ENCODE peak calls at places on chromosomes 2 and 18, in five cellular contexts. S, T, U, V and J are unnamed samples.
A peak's percentile ranks its signal among the peaks of the same experiment; 100 is the strongest.

GRCh38 chr2:224520064-224520463 is 65.1 kb downstream of the CUL3 start:
- DNase-seq in S (no peak), U (no peak), V (no peak), T (no peak), J (peak; percentile 37)

GRCh38 chr18:74517236-74517630 is 17.1 kb upstream of the CNDP1 start:
- DNase-seq in U (peak; percentile 43), T (no peak), V (no peak), S (no peak), J (no peak)

GRCh38 chr2:131105950-131106801 is 1.0 kb downstream of the PLEKHB2 start:
- DNase-seq in U (peak; percentile 84), S (peak; percentile 57), V (peak; percentile 38), T (peak; percentile 58), J (peak; percentile 39)

GRCh38 chr2:2577366-2577765 is 246.3 kb upstream of the MYT1L start:
- DNase-seq in T (no peak), V (no peak), U (peak; percentile 47), S (no peak), J (no peak)

GRCh38 chr2:20594957-20595356 is 55.9 kb downstream of the HS1BP3 start:
- DNase-seq in T (no peak), S (no peak), V (no peak), U (peak; percentile 65), J (no peak)

GRCh38 chr2:26536371-26537068 is 58.6 kb upstream of the OTOF start:
- DNase-seq in S (no peak), T (no peak), U (peak; percentile 66), V (no peak), J (no peak)

GRCh38 chr2:240620859-240621258 is 4.4 kb upstream of the GPR35 start:
- DNase-seq in V (no peak), U (no peak), S (no peak), T (peak; percentile 27), J (no peak)

GRCh38 chr2:17084882-17085281 is 419.2 kb upstream of the CYRIA start:
- DNase-seq in V (no peak), T (no peak), U (no peak), S (no peak), J (no peak)

GRCh38 chr2:239258248-239258647 is 142.6 kb downstream of the HDAC4 start:
- DNase-seq in V (no peak), S (no peak), T (no peak), U (no peak), J (peak; percentile 60)

GRCh38 chr2:48480526-48480925 is 49.4 kb upstream of the STON1 start:
- DNase-seq in V (no peak), S (peak; percentile 61), T (no peak), U (no peak), J (no peak)

GRCh38 chr18:74633652-74634352 is 36.1 kb downstream of the ZNF407 start:
- DNase-seq in V (no peak), U (no peak), S (no peak), T (no peak), J (no peak)

GRCh38 chr2:37653093-37653492 is 18.3 kb downstream of the CDC42EP3 start:
- DNase-seq in U (no peak), T (no peak), V (no peak), S (peak; percentile 46), J (no peak)
- H3K4me1 ChIP-seq in U (peaks cover 100% of the 10 kb centered on the region), T (peaks cover 99% of the 10 kb centered on the region), V (peaks cover 98% of the 10 kb centered on the region), S (peaks cover 79% of the 10 kb centered on the region), J (peaks cover 89% of the 10 kb centered on the region)

DNA sequence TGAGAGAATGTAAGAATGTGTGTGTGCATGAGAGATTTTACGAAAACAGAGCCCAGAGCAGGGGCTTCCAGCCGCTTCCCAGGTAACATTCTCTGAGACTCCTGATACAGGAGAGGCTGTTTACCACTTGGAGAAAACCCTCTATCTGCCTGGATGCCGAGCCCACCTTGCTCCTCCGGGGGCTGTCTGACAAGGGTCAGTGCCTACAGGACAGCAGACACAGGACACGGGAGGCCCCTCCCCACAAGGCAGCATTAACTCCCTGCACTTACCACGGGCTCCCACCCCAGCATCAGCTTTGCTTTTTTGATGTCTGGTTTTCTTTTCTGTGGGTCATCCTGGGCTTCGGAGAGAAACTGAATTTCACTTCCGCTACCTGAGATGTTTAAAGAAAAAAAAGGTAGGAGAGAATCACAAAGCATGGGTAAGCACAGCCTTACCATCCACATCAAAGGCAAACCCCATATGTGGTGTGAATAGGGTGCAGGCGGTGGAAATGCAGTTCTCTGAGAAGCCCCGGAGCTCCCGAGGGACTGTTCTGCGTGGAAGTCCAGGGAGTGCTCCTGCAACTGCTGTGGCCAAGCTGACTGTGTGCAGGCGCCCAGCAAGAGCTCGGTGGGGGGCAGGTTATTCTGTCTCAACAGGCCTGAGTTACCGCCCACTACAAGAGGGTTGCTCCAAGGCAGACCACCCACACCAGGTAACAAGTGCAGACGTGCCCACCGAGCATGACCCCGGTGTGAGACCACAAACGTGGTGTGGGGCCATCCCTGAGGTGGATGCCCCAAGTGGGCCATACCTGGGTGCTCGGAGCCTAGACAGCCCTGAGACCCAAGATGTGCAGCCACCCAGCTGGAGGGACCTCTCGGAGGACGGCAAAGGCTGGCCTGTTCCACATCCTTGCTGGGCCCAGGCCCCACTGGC is 97.4 kb downstream of the UXS1 start:
- DNase-seq in V (no peak), U (no peak), T (no peak), S (no peak), J (peak; percentile 78)
- H3K36me3 ChIP-seq in V (no peaks in the 10 kb centered on the region), U (peaks cover 26% of the 10 kb centered on the region), T (peaks cover 78% of the 10 kb centered on the region), S (peaks cover 2% of the 10 kb centered on the region), J (peaks cover 44% of the 10 kb centered on the region)

GRCh38 chr2:19579466-19579865 is 221.0 kb upstream of the OSR1 start:
- DNase-seq in U (no peak), S (no peak), T (no peak), V (no peak), J (no peak)
- H3K4me1 ChIP-seq in U (peaks cover 29% of the 10 kb centered on the region), S (peaks cover 2% of the 10 kb centered on the region), T (no peaks in the 10 kb centered on the region), V (peaks cover 9% of the 10 kb centered on the region), J (no peaks in the 10 kb centered on the region)

DNA sequence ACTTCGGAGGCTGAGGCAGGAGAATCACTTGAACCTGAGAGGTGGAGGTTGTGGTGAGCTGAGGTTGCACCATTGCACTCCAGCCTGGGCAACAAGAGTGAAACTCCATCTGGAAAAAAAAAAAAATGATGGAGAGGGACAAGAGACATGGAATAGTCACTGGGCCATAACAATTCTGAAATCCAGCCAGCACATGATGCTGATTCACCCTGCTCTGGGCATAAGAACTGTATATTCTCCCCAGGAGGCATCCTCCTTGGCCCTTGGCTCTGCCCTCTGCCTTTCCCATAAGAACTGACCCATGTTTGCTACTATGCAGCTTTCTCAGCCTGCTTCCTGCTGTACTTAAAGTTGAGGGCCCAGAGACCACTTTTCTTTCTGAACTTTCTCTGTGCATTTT is 297.7 kb downstream of the GBX2 start:
- DNase-seq in T (no peak), V (no peak), S (no peak), U (no peak), J (no peak)
- H3K36me3 ChIP-seq in T (no peaks in the 10 kb centered on the region), V (no peaks in the 10 kb centered on the region), S (no peaks in the 10 kb centered on the region), U (no peaks in the 10 kb centered on the region), J (no peaks in the 10 kb centered on the region)

DNA sequence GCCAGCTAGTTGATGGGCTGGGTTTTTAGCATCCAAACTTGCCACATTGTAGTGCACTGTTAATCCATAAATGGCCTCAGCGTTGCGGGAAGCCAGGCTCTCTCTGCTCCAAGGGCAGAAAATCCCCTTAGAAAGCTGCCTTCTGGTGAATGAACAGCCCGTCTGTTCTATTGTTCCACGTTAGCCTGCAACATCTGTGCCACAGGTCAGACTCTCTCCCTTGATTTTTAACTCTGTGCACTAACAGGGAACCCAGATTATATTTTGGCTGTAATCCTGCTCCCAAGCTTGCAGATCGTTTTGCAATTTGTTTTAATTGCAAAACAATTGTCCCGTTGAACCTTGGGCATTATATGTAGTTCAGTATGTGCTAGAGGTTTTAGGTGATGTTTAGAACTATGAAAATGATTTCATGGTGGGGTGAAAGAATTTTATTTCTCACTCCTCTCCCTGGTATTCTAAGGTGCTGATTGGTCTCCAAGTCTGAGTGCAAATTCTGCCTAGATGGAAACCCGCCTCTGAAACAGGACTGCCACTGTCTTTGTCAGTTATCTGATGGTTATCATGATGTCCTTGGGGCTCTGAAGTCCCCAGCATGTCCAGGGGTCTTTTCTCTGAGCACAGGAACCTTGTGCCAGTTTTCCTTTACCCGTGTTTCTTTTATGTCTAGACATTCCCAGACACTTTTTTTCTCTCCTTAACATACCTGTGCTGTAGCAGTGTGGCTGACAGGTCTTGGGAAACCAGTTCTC is 106.6 kb downstream of the MAP4K4 start:
- DNase-seq in V (no peak), U (no peak), T (no peak), S (no peak), J (no peak)
- H3K4me1 ChIP-seq in V (peaks cover 66% of the 10 kb centered on the region), U (peaks cover 41% of the 10 kb centered on the region), T (peaks cover 47% of the 10 kb centered on the region), S (peaks cover 46% of the 10 kb centered on the region), J (peaks cover 16% of the 10 kb centered on the region)